ENCODE peak calls at places on chromosomes 6 and 20, in four cellular contexts. One of them, this sample, is unnamed.

GRCh38 chr6:99867026-99867425 is 127.0 kb downstream of the MCHR2 start:
- DNase-seq in T47D: no peak
- DNase-seq in stimulated activated CD8-positive, alpha-beta memory T cell treated with anti-CD3 and anti-CD28 coated beads, Interleukin-15, amount 100 ng/mL, for 24 hours: no peak
- DNase-seq in NCI-H1436: no peak
- DNase-seq in this sample: no peak

GRCh38 chr6:37622639-37623038 is 75.0 kb downstream of the MDGA1 start:
- DNase-seq in T47D: no peak
- DNase-seq in stimulated activated CD8-positive, alpha-beta memory T cell treated with anti-CD3 and anti-CD28 coated beads, Interleukin-15, amount 100 ng/mL, for 24 hours: no peak
- DNase-seq in NCI-H1436: no peak
- DNase-seq in this sample: no peak

GRCh38 chr6:29974901-29975560 is 32.7 kb downstream of the HLA-A start:
- DNase-seq in T47D: no peak
- DNase-seq in stimulated activated CD8-positive, alpha-beta memory T cell treated with anti-CD3 and anti-CD28 coated beads, Interleukin-15, amount 100 ng/mL, for 24 hours: no peak
- DNase-seq in NCI-H1436: no peak
- DNase-seq in this sample: no peak

GRCh38 chr20:3080939-3081388 is 3.6 kb downstream of the AVP start:
- DNase-seq in T47D: no peak
- DNase-seq in stimulated activated CD8-positive, alpha-beta memory T cell treated with anti-CD3 and anti-CD28 coated beads, Interleukin-15, amount 100 ng/mL, for 24 hours: no peak
- DNase-seq in NCI-H1436: no peak
- DNase-seq in this sample: no peak

GRCh38 chr20:60497298-60497697 is 539.1 kb downstream of the CDH26 start:
- DNase-seq in T47D: no peak
- DNase-seq in stimulated activated CD8-positive, alpha-beta memory T cell treated with anti-CD3 and anti-CD28 coated beads, Interleukin-15, amount 100 ng/mL, for 24 hours: no peak
- DNase-seq in NCI-H1436: no peak
- DNase-seq in this sample: no peak

GRCh38 chr6:12576389-12576788 is 140.2 kb upstream of the PHACTR1 start:
- DNase-seq in T47D: no peak
- DNase-seq in stimulated activated CD8-positive, alpha-beta memory T cell treated with anti-CD3 and anti-CD28 coated beads, Interleukin-15, amount 100 ng/mL, for 24 hours: no peak
- DNase-seq in NCI-H1436: no peak
- DNase-seq in this sample: no peak

GRCh38 chr20:46400828-46401477 is 5.5 kb downstream of the ELMO2 start:
- DNase-seq in T47D: no peak
- DNase-seq in stimulated activated CD8-positive, alpha-beta memory T cell treated with anti-CD3 and anti-CD28 coated beads, Interleukin-15, amount 100 ng/mL, for 24 hours: no peak
- DNase-seq in NCI-H1436: no peak
- DNase-seq in this sample: no peak

GRCh38 chr20:15763344-15763743 is 809.9 kb downstream of the KIF16B start:
- DNase-seq in T47D: no peak
- DNase-seq in stimulated activated CD8-positive, alpha-beta memory T cell treated with anti-CD3 and anti-CD28 coated beads, Interleukin-15, amount 100 ng/mL, for 24 hours: no peak
- DNase-seq in NCI-H1436: no peak
- DNase-seq in this sample: no peak

This sample was measured in omental fat pad.